ENCODE peak calls at places on chromosomes 6 and 20, in eight cellular contexts. O, W, V, Z, I, R, U and G are unnamed samples.

GRCh38 chr6:2744206-2744771 is 6.4 kb downstream of the MYLK4 start:
- DNase-seq in O (no peak), W (no peak), V (no peak), Z (peak), I (no peak), R (no peak), U (no peak), G (no peak)

GRCh38 chr20:38458314-38458713 is 14.3 kb upstream of the RALGAPB start:
- DNase-seq in O (no peak), W (no peak), V (no peak), Z (no peak), I (no peak), R (no peak), U (no peak), G (no peak)

GRCh38 chr20:39349240-39349639 is 387.1 kb downstream of the DHX35 start:
- DNase-seq in O (no peak), W (no peak), V (no peak), Z (no peak), I (no peak), R (no peak), U (no peak), G (no peak)

GRCh38 chr6:28943557-28944411 is 20.0 kb upstream of the TRIM27 start:
- DNase-seq in O (peak), W (peak), V (peak), Z (no peak), I (peak), R (peak), U (no peak), G (peak)

GRCh38 chr20:60782959-60783625 is 469.0 kb upstream of the CDH4 start:
- DNase-seq in O (no peak), W (no peak), V (no peak), Z (no peak), I (no peak), R (no peak), U (no peak), G (no peak)

GRCh38 chr20:13149371-13149770 is 71.7 kb upstream of the ISM1 start:
- DNase-seq in O (no peak), W (no peak), V (no peak), Z (no peak), I (no peak), R (no peak), U (no peak), G (no peak)

GRCh38 chr20:63065911-63066310 is 59.1 kb upstream of the BHLHE23 start:
- DNase-seq in O (no peak), W (no peak), V (peak), Z (no peak), I (no peak), R (no peak), U (no peak), G (peak)

GRCh38 chr6:16148498-16148897 is 19.6 kb downstream of the MYLIP start:
- DNase-seq in O (no peak), W (no peak), V (no peak), Z (no peak), I (no peak), R (peak), U (no peak), G (no peak)

GRCh38 chr6:2986722-2987196 is 12.9 kb upstream of the NQO2 start:
- DNase-seq in O (no peak), W (no peak), V (no peak), Z (no peak), I (no peak), R (no peak), U (no peak), G (no peak)

GRCh38 chr6:158911746-158912158 is 88.2 kb downstream of the RSPH3 start:
- DNase-seq in O (no peak), W (peak), V (peak), Z (no peak), I (no peak), R (no peak), U (no peak), G (no peak)

GRCh38 chr20:51979226-51979625 is 176.9 kb upstream of the SALL4 start:
- DNase-seq in O (no peak), W (no peak), V (no peak), Z (no peak), I (no peak), R (no peak), U (no peak), G (no peak)

GRCh38 chr6:81075974-81076373 is 676.5 kb downstream of the TENT5A start:
- DNase-seq in O (peak), W (no peak), V (no peak), Z (no peak), I (peak), R (no peak), U (no peak), G (peak)

GRCh38 chr6:118288355-118289124 is 259.6 kb upstream of the PLN start:
- DNase-seq in O (no peak), W (no peak), V (no peak), Z (no peak), I (no peak), R (no peak), U (no peak), G (no peak)

GRCh38 chr6:3287308-3287707 is 28.6 kb downstream of the PSMG4 start:
- DNase-seq in O (no peak), W (no peak), V (peak), Z (no peak), I (no peak), R (no peak), U (no peak), G (no peak)

GRCh38 chr20:13037727-13038126 is 29.0 kb downstream of the SPTLC3 start:
- DNase-seq in O (no peak), W (no peak), V (no peak), Z (no peak), I (no peak), R (no peak), U (no peak), G (no peak)

GRCh38 chr20:1860446-1860845 is 34.8 kb upstream of the SIRPA start:
- DNase-seq in O (peak), W (no peak), V (no peak), Z (no peak), I (no peak), R (no peak), U (no peak), G (no peak)

GRCh38 chr6:45896783-45897441 is 118.7 kb downstream of the CLIC5 start:
- DNase-seq in O (no peak), W (no peak), V (no peak), Z (no peak), I (no peak), R (no peak), U (no peak), G (no peak)